ENCODE peak calls at places on chromosome 9, in ten cellular contexts. One of them, this sample, is unnamed.

GRCh38 chr9:71861618-71862017 is 49.4 kb downstream of the ABHD17B start:
- DNase-seq in BE2C: no peak
- DNase-seq in amniotic epithelial cell: no peak
- DNase-seq in NCI-H1105 treated with DMSO at 0.1 percent for 48 hours: no peak
- DNase-seq in thyroid gland: no peak
- DNase-seq in T-cell: no peak
- DNase-seq in ACHN: no peak
- DNase-seq in putamen: no peak
- DNase-seq in T follicular helper cell: no peak
- DNase-seq in NCI-H460: no peak
- DNase-seq in this sample: no peak

GRCh38 chr9:125660557-125660956 is 46.5 kb downstream of the MAPKAP1 start:
- DNase-seq in T-cell: no peak
- DNase-seq in thyroid gland: no peak
- DNase-seq in amniotic epithelial cell: no peak
- DNase-seq in NCI-H460: no peak
- DNase-seq in ACHN: no peak
- DNase-seq in BE2C: no peak
- DNase-seq in T follicular helper cell: no peak
- DNase-seq in putamen: no peak
- DNase-seq in NCI-H1105 treated with DMSO at 0.1 percent for 48 hours: no peak
- DNase-seq in this sample: no peak

GRCh38 chr9:76989501-76989900 is 30.0 kb upstream of the FOXB2 start:
- DNase-seq in BE2C: no peak
- DNase-seq in amniotic epithelial cell: no peak
- DNase-seq in putamen: peak; percentile 10
- DNase-seq in thyroid gland: no peak
- DNase-seq in NCI-H1105 treated with DMSO at 0.1 percent for 48 hours: no peak
- DNase-seq in T follicular helper cell: no peak
- DNase-seq in T-cell: no peak
- DNase-seq in NCI-H460: no peak
- DNase-seq in ACHN: no peak
- DNase-seq in this sample: no peak

GRCh38 chr9:90307177-90307833 is 335.3 kb downstream of the DIRAS2 start:
- DNase-seq in T-cell: no peak
- DNase-seq in T follicular helper cell: no peak
- DNase-seq in NCI-H1105 treated with DMSO at 0.1 percent for 48 hours: peak; percentile 91
- DNase-seq in BE2C: peak; percentile 82
- DNase-seq in NCI-H460: no peak
- DNase-seq in thyroid gland: no peak
- DNase-seq in putamen: no peak
- DNase-seq in amniotic epithelial cell: no peak
- DNase-seq in ACHN: no peak
- DNase-seq in this sample: no peak

GRCh38 chr9:78778843-78779486 is 482.0 kb downstream of the PSAT1 start:
- DNase-seq in NCI-H1105 treated with DMSO at 0.1 percent for 48 hours: no peak
- DNase-seq in amniotic epithelial cell: no peak
- DNase-seq in BE2C: no peak
- DNase-seq in thyroid gland: no peak
- DNase-seq in ACHN: peak; percentile 38
- DNase-seq in putamen: no peak
- DNase-seq in T-cell: no peak
- DNase-seq in NCI-H460: no peak
- DNase-seq in T follicular helper cell: no peak
- DNase-seq in this sample: no peak

GRCh38 chr9:135702002-135702721 is at the start of gene KCNT1:
- DNase-seq in ACHN: peak; percentile 40
- DNase-seq in thyroid gland: peak; percentile 38
- DNase-seq in T-cell: peak; percentile 36
- DNase-seq in NCI-H1105 treated with DMSO at 0.1 percent for 48 hours: peak; percentile 37
- DNase-seq in NCI-H460: peak; percentile 37
- DNase-seq in putamen: peak; percentile 29
- DNase-seq in T follicular helper cell: peak; percentile 19
- DNase-seq in amniotic epithelial cell: peak; percentile 5
- DNase-seq in BE2C: peak; percentile 75
- DNase-seq in this sample: peak; percentile 77

GRCh38 chr9:120413121-120414048 is 166.6 kb downstream of the CDK5RAP2 start:
- DNase-seq in NCI-H460: no peak
- DNase-seq in T follicular helper cell: no peak
- DNase-seq in T-cell: no peak
- DNase-seq in ACHN: no peak
- DNase-seq in putamen: no peak
- DNase-seq in thyroid gland: no peak
- DNase-seq in BE2C: no peak
- DNase-seq in NCI-H1105 treated with DMSO at 0.1 percent for 48 hours: peak; percentile 47
- DNase-seq in amniotic epithelial cell: no peak
- DNase-seq in this sample: no peak

GRCh38 chr9:2228132-2228531 is 213.0 kb downstream of the SMARCA2 start:
- DNase-seq in BE2C: peak; percentile 68
- DNase-seq in NCI-H1105 treated with DMSO at 0.1 percent for 48 hours: peak; percentile 37
- DNase-seq in T-cell: no peak
- DNase-seq in NCI-H460: no peak
- DNase-seq in amniotic epithelial cell: peak; percentile 27
- DNase-seq in T follicular helper cell: no peak
- DNase-seq in thyroid gland: peak; percentile 48
- DNase-seq in putamen: no peak
- DNase-seq in ACHN: peak; percentile 40
- DNase-seq in this sample: no peak

GRCh38 chr9:114288233-114289051 is 34.5 kb upstream of the ORM1 start:
- DNase-seq in BE2C: no peak
- DNase-seq in T-cell: no peak
- DNase-seq in NCI-H1105 treated with DMSO at 0.1 percent for 48 hours: no peak
- DNase-seq in thyroid gland: peak; percentile 0
- DNase-seq in putamen: no peak
- DNase-seq in T follicular helper cell: no peak
- DNase-seq in ACHN: peak; percentile 72
- DNase-seq in amniotic epithelial cell: peak; percentile 46
- DNase-seq in NCI-H460: no peak
- DNase-seq in this sample: no peak

GRCh38 chr9:125418404-125418803 is 156.8 kb downstream of the GAPVD1 start:
- DNase-seq in BE2C: no peak
- DNase-seq in amniotic epithelial cell: peak; percentile 10
- DNase-seq in ACHN: no peak
- DNase-seq in putamen: no peak
- DNase-seq in T-cell: no peak
- DNase-seq in T follicular helper cell: no peak
- DNase-seq in NCI-H1105 treated with DMSO at 0.1 percent for 48 hours: no peak
- DNase-seq in NCI-H460: no peak
- DNase-seq in thyroid gland: no peak
- DNase-seq in this sample: no peak

GRCh38 chr9:70609542-70610286 is 195.3 kb upstream of the KLF9 start:
- DNase-seq in T-cell: no peak
- DNase-seq in putamen: no peak
- DNase-seq in NCI-H1105 treated with DMSO at 0.1 percent for 48 hours: no peak
- DNase-seq in amniotic epithelial cell: peak; percentile 91
- DNase-seq in ACHN: no peak
- DNase-seq in T follicular helper cell: no peak
- DNase-seq in BE2C: no peak
- DNase-seq in thyroid gland: no peak
- DNase-seq in NCI-H460: no peak
- DNase-seq in this sample: no peak

GRCh38 chr9:22088372-22089063 is 79.4 kb upstream of the CDKN2B start:
- DNase-seq in putamen: no peak
- DNase-seq in ACHN: no peak
- DNase-seq in NCI-H460: no peak
- DNase-seq in NCI-H1105 treated with DMSO at 0.1 percent for 48 hours: no peak
- DNase-seq in amniotic epithelial cell: no peak
- DNase-seq in T-cell: no peak
- DNase-seq in thyroid gland: no peak
- DNase-seq in T follicular helper cell: no peak
- DNase-seq in BE2C: no peak
- DNase-seq in this sample: no peak

GRCh38 chr9:14616188-14616982 is 76.8 kb downstream of the ZDHHC21 start:
- DNase-seq in ACHN: peak; percentile 56
- DNase-seq in thyroid gland: no peak
- DNase-seq in putamen: peak; percentile 21
- DNase-seq in T follicular helper cell: no peak
- DNase-seq in T-cell: no peak
- DNase-seq in NCI-H460: peak; percentile 45
- DNase-seq in NCI-H1105 treated with DMSO at 0.1 percent for 48 hours: peak; percentile 79
- DNase-seq in BE2C: no peak
- DNase-seq in amniotic epithelial cell: peak; percentile 67
- DNase-seq in this sample: no peak

GRCh38 chr9:81393985-81394811 is 295.1 kb downstream of the TLE1 start:
- DNase-seq in NCI-H1105 treated with DMSO at 0.1 percent for 48 hours: no peak
- DNase-seq in BE2C: no peak
- DNase-seq in NCI-H460: no peak
- DNase-seq in ACHN: no peak
- DNase-seq in putamen: no peak
- DNase-seq in thyroid gland: no peak
- DNase-seq in T follicular helper cell: no peak
- DNase-seq in amniotic epithelial cell: no peak
- DNase-seq in T-cell: no peak
- DNase-seq in this sample: no peak

GRCh38 chr9:69554945-69555344 is 117.2 kb downstream of the APBA1 start:
- DNase-seq in putamen: no peak
- DNase-seq in amniotic epithelial cell: peak; percentile 96
- DNase-seq in thyroid gland: no peak
- DNase-seq in ACHN: peak; percentile 85
- DNase-seq in T-cell: no peak
- DNase-seq in BE2C: peak; percentile 42
- DNase-seq in NCI-H1105 treated with DMSO at 0.1 percent for 48 hours: no peak
- DNase-seq in T follicular helper cell: no peak
- DNase-seq in NCI-H460: no peak
- DNase-seq in this sample: no peak

GRCh38 chr9:71446499-71447411 is 321.6 kb downstream of the CEMIP2 start:
- DNase-seq in ACHN: peak; percentile 73
- DNase-seq in T-cell: no peak
- DNase-seq in NCI-H1105 treated with DMSO at 0.1 percent for 48 hours: peak; percentile 79
- DNase-seq in putamen: peak; percentile 5
- DNase-seq in BE2C: peak; percentile 73
- DNase-seq in T follicular helper cell: no peak
- DNase-seq in NCI-H460: peak; percentile 55
- DNase-seq in amniotic epithelial cell: peak; percentile 54
- DNase-seq in thyroid gland: peak; percentile 35
- DNase-seq in this sample: no peak

GRCh38 chr9:121075251-121076036 is 689 bp downstream of the CNTRL start:
- DNase-seq in ACHN: peak; percentile 32
- DNase-seq in amniotic epithelial cell: no peak
- DNase-seq in T follicular helper cell: no peak
- DNase-seq in NCI-H1105 treated with DMSO at 0.1 percent for 48 hours: no peak
- DNase-seq in T-cell: no peak
- DNase-seq in putamen: no peak
- DNase-seq in BE2C: no peak
- DNase-seq in NCI-H460: no peak
- DNase-seq in thyroid gland: no peak
- DNase-seq in this sample: no peak

GRCh38 chr9:77018058-77019009 is 1.1 kb upstream of the FOXB2 start:
- DNase-seq in NCI-H460: no peak
- DNase-seq in T-cell: no peak
- DNase-seq in thyroid gland: no peak
- DNase-seq in ACHN: peak; percentile 4
- DNase-seq in T follicular helper cell: no peak
- DNase-seq in amniotic epithelial cell: no peak
- DNase-seq in BE2C: no peak
- DNase-seq in NCI-H1105 treated with DMSO at 0.1 percent for 48 hours: peak; percentile 41
- DNase-seq in putamen: no peak
- DNase-seq in this sample: no peak

GRCh38 chr9:130936285-130937117 is 2.5 kb downstream of the FIBCD1 start:
- DNase-seq in putamen: no peak
- DNase-seq in BE2C: peak; percentile 34
- DNase-seq in ACHN: no peak
- DNase-seq in T follicular helper cell: no peak
- DNase-seq in NCI-H460: no peak
- DNase-seq in amniotic epithelial cell: peak; percentile 53
- DNase-seq in thyroid gland: peak; percentile 22
- DNase-seq in T-cell: no peak
- DNase-seq in NCI-H1105 treated with DMSO at 0.1 percent for 48 hours: no peak
- DNase-seq in this sample: no peak

GRCh38 chr9:120175031-120175430 is 404.9 kb downstream of the CDK5RAP2 start:
- DNase-seq in NCI-H460: no peak
- DNase-seq in T-cell: no peak
- DNase-seq in thyroid gland: no peak
- DNase-seq in BE2C: no peak
- DNase-seq in amniotic epithelial cell: no peak
- DNase-seq in ACHN: no peak
- DNase-seq in NCI-H1105 treated with DMSO at 0.1 percent for 48 hours: no peak
- DNase-seq in T follicular helper cell: no peak
- DNase-seq in putamen: no peak
- DNase-seq in this sample: no peak

GRCh38 chr9:89483592-89484474 is 14.1 kb downstream of the SEMA4D start:
- DNase-seq in NCI-H460: no peak
- DNase-seq in ACHN: no peak
- DNase-seq in T-cell: peak; percentile 75
- DNase-seq in putamen: no peak
- DNase-seq in thyroid gland: no peak
- DNase-seq in amniotic epithelial cell: no peak
- DNase-seq in BE2C: no peak
- DNase-seq in T follicular helper cell: peak; percentile 58
- DNase-seq in NCI-H1105 treated with DMSO at 0.1 percent for 48 hours: no peak
- DNase-seq in this sample: peak; percentile 77